ENCODE peak calls at places on chromosomes 16 and 17, in seven cellular contexts. One of them, this sample, is unnamed.

GRCh38 chr17:29565643-29566472 is 979 bp downstream of the ABHD15 start:
- DNase-seq in adrenal gland: no peak
- DNase-seq in neural crest cell: no peak
- DNase-seq in BJ: no peak
- DNase-seq in endothelial cell: no peak
- DNase-seq in heart right ventricle: peak
- DNase-seq in PC-9: peak
- DNase-seq in this sample: no peak

GRCh38 chr16:10981697-10982216 is 37.4 kb downstream of the CLEC16A start:
- DNase-seq in adrenal gland: no peak
- DNase-seq in neural crest cell: no peak
- DNase-seq in BJ: no peak
- DNase-seq in endothelial cell: peak
- DNase-seq in heart right ventricle: no peak
- DNase-seq in PC-9: peak
- DNase-seq in this sample: no peak

GRCh38 chr17:73058022-73058421 is 34.5 kb downstream of the SLC39A11 start:
- DNase-seq in adrenal gland: no peak
- DNase-seq in neural crest cell: no peak
- DNase-seq in BJ: no peak
- DNase-seq in endothelial cell: no peak
- DNase-seq in heart right ventricle: no peak
- DNase-seq in PC-9: no peak
- DNase-seq in this sample: no peak

GRCh38 chr17:21573961-21574610 is 118.2 kb upstream of the KCNJ18 start:
- DNase-seq in adrenal gland: peak
- DNase-seq in neural crest cell: no peak
- DNase-seq in BJ: peak
- DNase-seq in endothelial cell: no peak
- DNase-seq in heart right ventricle: peak
- DNase-seq in PC-9: no peak
- DNase-seq in this sample: peak

GRCh38 chr17:45368661-45369060 is 51.8 kb upstream of the MAP3K14 start:
- DNase-seq in adrenal gland: no peak
- DNase-seq in neural crest cell: no peak
- DNase-seq in BJ: peak
- DNase-seq in endothelial cell: no peak
- DNase-seq in heart right ventricle: no peak
- DNase-seq in PC-9: no peak
- DNase-seq in this sample: peak

GRCh38 chr16:66894948-66895696 is 14.8 kb downstream of the PDP2 start:
- DNase-seq in adrenal gland: peak
- DNase-seq in neural crest cell: peak
- DNase-seq in BJ: no peak
- DNase-seq in endothelial cell: peak
- DNase-seq in heart right ventricle: peak
- DNase-seq in PC-9: peak
- DNase-seq in this sample: peak

GRCh38 chr17:37301288-37301687 is 74.5 kb upstream of the C17orf78 start:
- DNase-seq in adrenal gland: peak
- DNase-seq in neural crest cell: no peak
- DNase-seq in BJ: no peak
- DNase-seq in endothelial cell: no peak
- DNase-seq in heart right ventricle: no peak
- DNase-seq in PC-9: no peak
- DNase-seq in this sample: peak

GRCh38 chr17:16108858-16109257 is 106.5 kb downstream of the NCOR1 start:
- DNase-seq in adrenal gland: no peak
- DNase-seq in neural crest cell: no peak
- DNase-seq in BJ: no peak
- DNase-seq in endothelial cell: no peak
- DNase-seq in heart right ventricle: no peak
- DNase-seq in PC-9: no peak
- DNase-seq in this sample: no peak

GRCh38 chr17:37844977-37845293 is 79.3 kb upstream of the TBC1D3K start:
- DNase-seq in adrenal gland: no peak
- DNase-seq in neural crest cell: no peak
- DNase-seq in BJ: no peak
- DNase-seq in endothelial cell: no peak
- DNase-seq in heart right ventricle: no peak
- DNase-seq in PC-9: no peak
- DNase-seq in this sample: no peak

GRCh38 chr17:45296003-45296832 is 20.6 kb downstream of the MAP3K14 start:
- DNase-seq in adrenal gland: no peak
- DNase-seq in neural crest cell: no peak
- DNase-seq in BJ: no peak
- DNase-seq in endothelial cell: no peak
- DNase-seq in heart right ventricle: no peak
- DNase-seq in PC-9: no peak
- DNase-seq in this sample: no peak

GRCh38 chr17:78384479-78385175 is 6.2 kb downstream of the PGS1 start:
- DNase-seq in adrenal gland: no peak
- DNase-seq in neural crest cell: no peak
- DNase-seq in BJ: no peak
- DNase-seq in endothelial cell: no peak
- DNase-seq in heart right ventricle: no peak
- DNase-seq in PC-9: no peak
- DNase-seq in this sample: no peak

GRCh38 chr17:50707296-50708049 is at the start of gene ANKRD40:
- DNase-seq in adrenal gland: peak
- DNase-seq in neural crest cell: peak
- DNase-seq in BJ: peak
- DNase-seq in endothelial cell: peak
- DNase-seq in heart right ventricle: peak
- DNase-seq in PC-9: peak
- DNase-seq in this sample: peak

GRCh38 chr17:69594641-69595040 is 180.1 kb downstream of the MAP2K6 start:
- DNase-seq in adrenal gland: no peak
- DNase-seq in neural crest cell: no peak
- DNase-seq in BJ: no peak
- DNase-seq in endothelial cell: peak
- DNase-seq in heart right ventricle: no peak
- DNase-seq in PC-9: no peak
- DNase-seq in this sample: no peak

GRCh38 chr17:42798011-42798382 is 507 bp downstream of the COA3 start:
- DNase-seq in adrenal gland: no peak
- DNase-seq in neural crest cell: no peak
- DNase-seq in BJ: no peak
- DNase-seq in endothelial cell: no peak
- DNase-seq in heart right ventricle: no peak
- DNase-seq in PC-9: no peak
- DNase-seq in this sample: no peak

GRCh38 chr16:72493681-72494415 is 321.9 kb upstream of the PMFBP1 start:
- DNase-seq in adrenal gland: no peak
- DNase-seq in neural crest cell: no peak
- DNase-seq in BJ: peak
- DNase-seq in endothelial cell: no peak
- DNase-seq in heart right ventricle: no peak
- DNase-seq in PC-9: no peak
- DNase-seq in this sample: peak

GRCh38 chr17:49572806-49573420 is 2.8 kb upstream of the NXPH3 start:
- DNase-seq in adrenal gland: no peak
- DNase-seq in neural crest cell: no peak
- DNase-seq in BJ: no peak
- DNase-seq in endothelial cell: no peak
- DNase-seq in heart right ventricle: no peak
- DNase-seq in PC-9: no peak
- DNase-seq in this sample: no peak

GRCh38 chr17:39782481-39782880 is 44.7 kb downstream of the GRB7 start:
- DNase-seq in adrenal gland: no peak
- DNase-seq in neural crest cell: no peak
- DNase-seq in BJ: no peak
- DNase-seq in endothelial cell: no peak
- DNase-seq in heart right ventricle: no peak
- DNase-seq in PC-9: peak
- DNase-seq in this sample: peak

GRCh38 chr17:7026471-7027115 is 3.7 kb downstream of the BCL6B start:
- DNase-seq in adrenal gland: no peak
- DNase-seq in neural crest cell: no peak
- DNase-seq in BJ: no peak
- DNase-seq in endothelial cell: no peak
- DNase-seq in heart right ventricle: no peak
- DNase-seq in PC-9: no peak
- DNase-seq in this sample: no peak

GRCh38 chr17:50495918-50496317 is 12.3 kb upstream of the MYCBPAP start:
- DNase-seq in adrenal gland: no peak
- DNase-seq in neural crest cell: no peak
- DNase-seq in BJ: no peak
- DNase-seq in endothelial cell: no peak
- DNase-seq in heart right ventricle: no peak
- DNase-seq in PC-9: no peak
- DNase-seq in this sample: no peak

GRCh38 chr16:27818231-27818630 is 245.3 kb downstream of the GSG1L start:
- DNase-seq in adrenal gland: no peak
- DNase-seq in neural crest cell: no peak
- DNase-seq in BJ: no peak
- DNase-seq in endothelial cell: no peak
- DNase-seq in heart right ventricle: no peak
- DNase-seq in PC-9: no peak
- DNase-seq in this sample: no peak

GRCh38 chr17:79630821-79631639 is 20.2 kb upstream of the RBFOX3 start:
- DNase-seq in adrenal gland: no peak
- DNase-seq in neural crest cell: no peak
- DNase-seq in BJ: no peak
- DNase-seq in endothelial cell: peak
- DNase-seq in heart right ventricle: no peak
- DNase-seq in PC-9: no peak
- DNase-seq in this sample: no peak

GRCh38 chr17:19386276-19386863 is 620 bp downstream of the MFAP4 start:
- DNase-seq in adrenal gland: peak
- DNase-seq in neural crest cell: no peak
- DNase-seq in BJ: peak
- DNase-seq in endothelial cell: no peak
- DNase-seq in heart right ventricle: peak
- DNase-seq in PC-9: no peak
- DNase-seq in this sample: peak

GRCh38 chr16:27602103-27602502 is 52.2 kb downstream of the KATNIP start:
- DNase-seq in adrenal gland: no peak
- DNase-seq in neural crest cell: no peak
- DNase-seq in BJ: no peak
- DNase-seq in endothelial cell: no peak
- DNase-seq in heart right ventricle: no peak
- DNase-seq in PC-9: no peak
- DNase-seq in this sample: no peak

GRCh38 chr17:13513039-13513405 is 88.7 kb downstream of the HS3ST3A1 start:
- DNase-seq in adrenal gland: no peak
- DNase-seq in neural crest cell: no peak
- DNase-seq in BJ: no peak
- DNase-seq in endothelial cell: no peak
- DNase-seq in heart right ventricle: no peak
- DNase-seq in PC-9: no peak
- DNase-seq in this sample: peak
- TF ChIP-seq CTCF in adrenal gland: no peak
- TF ChIP-seq CTCF in neural crest cell: no peak
- TF ChIP-seq CTCF in BJ: no peak
- TF ChIP-seq CTCF in endothelial cell: no peak
- TF ChIP-seq CTCF in heart right ventricle: no peak
- TF ChIP-seq CTCF in PC-9: no peak
- TF ChIP-seq CTCF in this sample: peak

GRCh38 chr17:41786227-41787020 is at the start of gene JUP:
- DNase-seq in adrenal gland: peak
- DNase-seq in neural crest cell: peak
- DNase-seq in BJ: peak
- DNase-seq in endothelial cell: peak
- DNase-seq in heart right ventricle: peak
- DNase-seq in PC-9: peak
- DNase-seq in this sample: peak
- TF ChIP-seq CTCF in adrenal gland: no peak
- TF ChIP-seq CTCF in neural crest cell: peak
- TF ChIP-seq CTCF in BJ: no peak
- TF ChIP-seq CTCF in endothelial cell: peak
- TF ChIP-seq CTCF in heart right ventricle: peak
- TF ChIP-seq CTCF in PC-9: peak
- TF ChIP-seq CTCF in this sample: peak

GRCh38 chr16:87636741-87637140 is 34.4 kb downstream of the JPH3 start:
- DNase-seq in adrenal gland: no peak
- DNase-seq in neural crest cell: no peak
- DNase-seq in BJ: no peak
- DNase-seq in endothelial cell: no peak
- DNase-seq in heart right ventricle: no peak
- DNase-seq in PC-9: no peak
- DNase-seq in this sample: no peak

GRCh38 chr16:87634411-87634810 is 32.1 kb downstream of the JPH3 start:
- DNase-seq in adrenal gland: no peak
- DNase-seq in neural crest cell: no peak
- DNase-seq in BJ: no peak
- DNase-seq in endothelial cell: no peak
- DNase-seq in heart right ventricle: no peak
- DNase-seq in PC-9: no peak
- DNase-seq in this sample: no peak

GRCh38 chr16:87637357-87637756 is 35.0 kb downstream of the JPH3 start:
- DNase-seq in adrenal gland: no peak
- DNase-seq in neural crest cell: no peak
- DNase-seq in BJ: no peak
- DNase-seq in endothelial cell: no peak
- DNase-seq in heart right ventricle: no peak
- DNase-seq in PC-9: no peak
- DNase-seq in this sample: no peak

GRCh38 chr16:87635541-87636049 is 33.3 kb downstream of the JPH3 start:
- DNase-seq in adrenal gland: peak
- DNase-seq in neural crest cell: peak
- DNase-seq in BJ: no peak
- DNase-seq in endothelial cell: peak
- DNase-seq in heart right ventricle: no peak
- DNase-seq in PC-9: peak
- DNase-seq in this sample: peak

GRCh38 chr16:87636050-87636684 is 33.9 kb downstream of the JPH3 start:
- DNase-seq in adrenal gland: peak
- DNase-seq in neural crest cell: peak
- DNase-seq in BJ: peak
- DNase-seq in endothelial cell: peak
- DNase-seq in heart right ventricle: peak
- DNase-seq in PC-9: peak
- DNase-seq in this sample: peak
- TF ChIP-seq CTCF in adrenal gland: peak
- TF ChIP-seq CTCF in neural crest cell: peak
- TF ChIP-seq CTCF in BJ: peak
- TF ChIP-seq CTCF in endothelial cell: peak
- TF ChIP-seq CTCF in heart right ventricle: peak
- TF ChIP-seq CTCF in PC-9: peak
- TF ChIP-seq CTCF in this sample: peak

DNA sequence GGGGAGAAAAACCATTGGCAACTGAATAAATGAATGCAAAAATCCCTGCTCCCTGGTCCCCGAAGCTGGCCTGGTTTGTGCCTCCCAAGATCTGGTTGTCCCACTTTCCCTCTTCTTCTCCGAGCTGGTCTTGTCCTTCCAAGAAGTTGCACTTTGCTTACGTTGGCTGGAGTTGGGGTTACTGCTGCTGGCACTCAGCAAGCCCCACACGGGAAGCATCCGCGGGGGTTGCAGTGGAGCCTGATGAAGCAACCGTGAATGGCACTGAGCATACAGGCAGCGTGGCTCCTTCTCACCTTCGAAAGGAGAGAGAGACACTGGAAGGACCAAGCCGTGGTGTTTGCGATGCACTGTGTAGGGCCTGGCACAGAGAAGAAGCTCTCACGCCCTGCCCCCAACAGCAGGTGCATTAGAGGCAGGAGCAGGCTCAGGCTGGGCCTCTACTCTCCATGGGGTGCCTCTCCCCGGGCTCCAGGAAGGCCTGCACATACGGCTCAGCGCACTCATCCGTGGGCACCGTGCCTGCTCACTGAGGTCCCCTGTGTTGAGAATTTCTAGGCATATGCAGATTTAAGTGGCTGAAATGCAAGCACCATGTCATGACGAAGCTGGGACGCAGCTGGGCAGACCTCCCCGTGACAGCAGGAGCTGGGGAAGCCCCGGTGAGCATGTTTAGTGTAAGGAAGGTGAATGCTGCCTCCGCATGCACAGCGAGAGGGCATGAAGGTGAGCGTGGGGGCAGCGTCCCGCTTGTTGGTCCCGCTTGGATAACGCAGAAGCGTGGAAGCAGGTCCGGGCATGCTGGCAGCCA is 12.1 kb downstream of the CA5A start:
- DNase-seq in adrenal gland: no peak
- DNase-seq in neural crest cell: no peak
- DNase-seq in BJ: no peak
- DNase-seq in endothelial cell: no peak
- DNase-seq in heart right ventricle: no peak
- DNase-seq in PC-9: no peak
- DNase-seq in this sample: no peak
- TF ChIP-seq CTCF in adrenal gland: no peak
- TF ChIP-seq CTCF in neural crest cell: no peak
- TF ChIP-seq CTCF in BJ: no peak
- TF ChIP-seq CTCF in endothelial cell: no peak
- TF ChIP-seq CTCF in heart right ventricle: no peak
- TF ChIP-seq CTCF in PC-9: no peak
- TF ChIP-seq CTCF in this sample: no peak

This sample was measured in fibroblast of villous mesenchyme.